ENCODE peak calls at places on chromosomes 11 and 22, in six cellular contexts. One of them, this sample, is unnamed. For H3K9me3, the result is how much of the 10 kb centered on the place peaks cover.

GRCh38 chr11:128463386-128463829 is 124.0 kb downstream of the ETS1 start:
- DNase-seq in esophagus squamous epithelium: no peak
- DNase-seq in CD4-positive, alpha-beta T cell: no peak
- DNase-seq in cardiac muscle cell: peak
- DNase-seq in body of pancreas: peak
- DNase-seq in lower lobe of right lung: no peak
- DNase-seq in this sample: no peak

GRCh38 chr11:67510023-67510345 is 2.0 kb upstream of the CDK2AP2 start:
- DNase-seq in lower lobe of right lung: no peak
- DNase-seq in cardiac muscle cell: no peak
- DNase-seq in esophagus squamous epithelium: no peak
- DNase-seq in body of pancreas: no peak
- DNase-seq in CD4-positive, alpha-beta T cell: no peak
- DNase-seq in this sample: no peak

GRCh38 chr11:10727259-10727851 is 23.7 kb upstream of the CTR9 start:
- DNase-seq in CD4-positive, alpha-beta T cell: no peak
- DNase-seq in lower lobe of right lung: no peak
- DNase-seq in esophagus squamous epithelium: no peak
- DNase-seq in body of pancreas: no peak
- DNase-seq in cardiac muscle cell: peak
- DNase-seq in this sample: no peak

GRCh38 chr11:102007567-102008437 is 39.4 kb upstream of the CFAP300 start:
- DNase-seq in body of pancreas: peak
- DNase-seq in CD4-positive, alpha-beta T cell: no peak
- DNase-seq in cardiac muscle cell: peak
- DNase-seq in esophagus squamous epithelium: no peak
- DNase-seq in lower lobe of right lung: no peak
- DNase-seq in this sample: peak

GRCh38 chr22:45083659-45084305 is 74.0 kb upstream of the PHF21B start:
- DNase-seq in cardiac muscle cell: peak
- DNase-seq in body of pancreas: no peak
- DNase-seq in esophagus squamous epithelium: no peak
- DNase-seq in CD4-positive, alpha-beta T cell: no peak
- DNase-seq in lower lobe of right lung: no peak
- DNase-seq in this sample: no peak

GRCh38 chr11:100687630-100688395 is 725 bp downstream of the ARHGAP42 start:
- DNase-seq in body of pancreas: peak
- DNase-seq in lower lobe of right lung: peak
- DNase-seq in esophagus squamous epithelium: no peak
- DNase-seq in cardiac muscle cell: peak
- DNase-seq in CD4-positive, alpha-beta T cell: no peak
- DNase-seq in this sample: peak

GRCh38 chr22:46592390-46592872 is 27.8 kb upstream of the GRAMD4 start:
- DNase-seq in esophagus squamous epithelium: no peak
- DNase-seq in lower lobe of right lung: peak
- DNase-seq in body of pancreas: peak
- DNase-seq in cardiac muscle cell: peak
- DNase-seq in CD4-positive, alpha-beta T cell: peak
- DNase-seq in this sample: no peak

GRCh38 chr11:69423181-69423580 is 58.3 kb upstream of the LINC01488 start:
- DNase-seq in body of pancreas: no peak
- DNase-seq in cardiac muscle cell: no peak
- DNase-seq in lower lobe of right lung: no peak
- DNase-seq in esophagus squamous epithelium: no peak
- DNase-seq in CD4-positive, alpha-beta T cell: no peak
- DNase-seq in this sample: no peak

GRCh38 chr11:35030716-35031213 is 108.2 kb upstream of the CD44 start:
- DNase-seq in cardiac muscle cell: peak
- DNase-seq in lower lobe of right lung: no peak
- DNase-seq in body of pancreas: peak
- DNase-seq in esophagus squamous epithelium: no peak
- DNase-seq in CD4-positive, alpha-beta T cell: no peak
- DNase-seq in this sample: no peak

GRCh38 chr11:6210274-6210955 is 5.1 kb downstream of the C11orf42 start:
- DNase-seq in esophagus squamous epithelium: no peak
- DNase-seq in lower lobe of right lung: no peak
- DNase-seq in CD4-positive, alpha-beta T cell: no peak
- DNase-seq in body of pancreas: no peak
- DNase-seq in cardiac muscle cell: no peak
- DNase-seq in this sample: no peak

GRCh38 chr11:69241075-69241740 is 52.7 kb upstream of the MYEOV start:
- DNase-seq in lower lobe of right lung: no peak
- DNase-seq in esophagus squamous epithelium: no peak
- DNase-seq in body of pancreas: no peak
- DNase-seq in cardiac muscle cell: no peak
- DNase-seq in CD4-positive, alpha-beta T cell: no peak
- DNase-seq in this sample: peak

GRCh38 chr11:133835258-133836075 is 9.8 kb downstream of the SPATA19 start:
- DNase-seq in CD4-positive, alpha-beta T cell: no peak
- DNase-seq in body of pancreas: peak
- DNase-seq in cardiac muscle cell: peak
- DNase-seq in esophagus squamous epithelium: no peak
- DNase-seq in lower lobe of right lung: no peak
- DNase-seq in this sample: no peak

GRCh38 chr22:28894320-28894719 is 10.9 kb downstream of the ZNRF3 start:
- DNase-seq in CD4-positive, alpha-beta T cell: no peak
- DNase-seq in cardiac muscle cell: no peak
- DNase-seq in body of pancreas: peak
- DNase-seq in lower lobe of right lung: no peak
- DNase-seq in esophagus squamous epithelium: no peak
- DNase-seq in this sample: peak

GRCh38 chr11:126538071-126538470 is 182.6 kb downstream of the ST3GAL4 start:
- DNase-seq in CD4-positive, alpha-beta T cell: no peak
- DNase-seq in cardiac muscle cell: no peak
- DNase-seq in lower lobe of right lung: no peak
- DNase-seq in body of pancreas: no peak
- DNase-seq in esophagus squamous epithelium: no peak
- DNase-seq in this sample: no peak

GRCh38 chr11:69904331-69905201 is 85.3 kb upstream of the FGF3 start:
- DNase-seq in CD4-positive, alpha-beta T cell: no peak
- DNase-seq in lower lobe of right lung: no peak
- DNase-seq in body of pancreas: no peak
- DNase-seq in esophagus squamous epithelium: no peak
- DNase-seq in cardiac muscle cell: no peak
- DNase-seq in this sample: no peak

GRCh38 chr11:117457031-117457785 is 129.6 kb downstream of the CEP164 start:
- DNase-seq in cardiac muscle cell: no peak
- DNase-seq in lower lobe of right lung: no peak
- DNase-seq in esophagus squamous epithelium: no peak
- DNase-seq in CD4-positive, alpha-beta T cell: no peak
- DNase-seq in body of pancreas: peak
- DNase-seq in this sample: no peak

GRCh38 chr11:70270877-70271634 is 566 bp downstream of the PPFIA1 start:
- DNase-seq in lower lobe of right lung: peak
- DNase-seq in esophagus squamous epithelium: no peak
- DNase-seq in CD4-positive, alpha-beta T cell: peak
- DNase-seq in cardiac muscle cell: peak
- DNase-seq in body of pancreas: peak
- DNase-seq in this sample: peak

GRCh38 chr22:39706406-39707150 is 136.0 kb downstream of the CACNA1I start:
- DNase-seq in lower lobe of right lung: no peak
- DNase-seq in cardiac muscle cell: no peak
- DNase-seq in CD4-positive, alpha-beta T cell: no peak
- DNase-seq in esophagus squamous epithelium: no peak
- DNase-seq in body of pancreas: no peak
- DNase-seq in this sample: no peak

GRCh38 chr22:18042685-18043084 is 18.3 kb upstream of the MICAL3 start:
- DNase-seq in CD4-positive, alpha-beta T cell: no peak
- DNase-seq in body of pancreas: no peak
- DNase-seq in cardiac muscle cell: no peak
- DNase-seq in lower lobe of right lung: no peak
- DNase-seq in esophagus squamous epithelium: no peak
- DNase-seq in this sample: no peak

GRCh38 chr22:30969532-30970355 is 679 bp downstream of the TUG1 start:
- DNase-seq in esophagus squamous epithelium: no peak
- DNase-seq in lower lobe of right lung: no peak
- DNase-seq in CD4-positive, alpha-beta T cell: peak
- DNase-seq in cardiac muscle cell: peak
- DNase-seq in body of pancreas: peak
- DNase-seq in this sample: peak

GRCh38 chr11:6746086-6746618 is 25.6 kb downstream of the OR2AG2 start:
- DNase-seq in esophagus squamous epithelium: no peak
- DNase-seq in cardiac muscle cell: peak
- DNase-seq in body of pancreas: no peak
- DNase-seq in CD4-positive, alpha-beta T cell: peak
- DNase-seq in lower lobe of right lung: no peak
- DNase-seq in this sample: peak

GRCh38 chr11:100536979-100537378 is 150.1 kb upstream of the ARHGAP42 start:
- DNase-seq in esophagus squamous epithelium: no peak
- DNase-seq in body of pancreas: no peak
- DNase-seq in cardiac muscle cell: no peak
- DNase-seq in CD4-positive, alpha-beta T cell: no peak
- DNase-seq in lower lobe of right lung: no peak
- DNase-seq in this sample: no peak

GRCh38 chr11:112564228-112564955 is 303.7 kb upstream of the PLET1 start:
- DNase-seq in body of pancreas: peak
- DNase-seq in esophagus squamous epithelium: no peak
- DNase-seq in CD4-positive, alpha-beta T cell: no peak
- DNase-seq in lower lobe of right lung: no peak
- DNase-seq in cardiac muscle cell: peak
- DNase-seq in this sample: peak

GRCh38 chr11:14612624-14613023 is 31.0 kb upstream of the PDE3B start:
- DNase-seq in lower lobe of right lung: no peak
- DNase-seq in esophagus squamous epithelium: no peak
- DNase-seq in cardiac muscle cell: no peak
- DNase-seq in body of pancreas: peak
- DNase-seq in CD4-positive, alpha-beta T cell: no peak
- DNase-seq in this sample: no peak

GRCh38 chr11:62545437-62546243 is 966 bp downstream of the AHNAK start:
- DNase-seq in esophagus squamous epithelium: no peak
- DNase-seq in body of pancreas: peak
- DNase-seq in lower lobe of right lung: peak
- DNase-seq in cardiac muscle cell: peak
- DNase-seq in CD4-positive, alpha-beta T cell: peak
- DNase-seq in this sample: peak

GRCh38 chr11:77125191-77125590 is 2.9 kb upstream of the MYO7A start:
- DNase-seq in esophagus squamous epithelium: no peak
- DNase-seq in lower lobe of right lung: no peak
- DNase-seq in CD4-positive, alpha-beta T cell: no peak
- DNase-seq in cardiac muscle cell: peak
- DNase-seq in body of pancreas: no peak
- DNase-seq in this sample: no peak

GRCh38 chr22:33565580-33565995 is 354.7 kb downstream of the LARGE1 start:
- DNase-seq in esophagus squamous epithelium: no peak
- DNase-seq in lower lobe of right lung: no peak
- DNase-seq in cardiac muscle cell: no peak
- DNase-seq in CD4-positive, alpha-beta T cell: no peak
- DNase-seq in body of pancreas: no peak
- DNase-seq in this sample: no peak

GRCh38 chr22:33573479-33573878 is 346.8 kb downstream of the LARGE1 start:
- DNase-seq in body of pancreas: no peak
- DNase-seq in CD4-positive, alpha-beta T cell: no peak
- DNase-seq in esophagus squamous epithelium: no peak
- DNase-seq in cardiac muscle cell: no peak
- DNase-seq in lower lobe of right lung: no peak
- DNase-seq in this sample: no peak

GRCh38 chr22:33570110-33570509 is 350.2 kb downstream of the LARGE1 start:
- DNase-seq in CD4-positive, alpha-beta T cell: no peak
- DNase-seq in cardiac muscle cell: no peak
- DNase-seq in esophagus squamous epithelium: no peak
- DNase-seq in body of pancreas: no peak
- DNase-seq in lower lobe of right lung: no peak
- DNase-seq in this sample: no peak

GRCh38 chr22:33568934-33569496 is 351.3 kb downstream of the LARGE1 start:
- DNase-seq in body of pancreas: no peak
- DNase-seq in lower lobe of right lung: no peak
- DNase-seq in esophagus squamous epithelium: no peak
- DNase-seq in CD4-positive, alpha-beta T cell: no peak
- DNase-seq in cardiac muscle cell: no peak
- DNase-seq in this sample: no peak

GRCh38 chr22:33569547-33569946 is 350.7 kb downstream of the LARGE1 start:
- DNase-seq in CD4-positive, alpha-beta T cell: no peak
- DNase-seq in body of pancreas: no peak
- DNase-seq in esophagus squamous epithelium: no peak
- DNase-seq in lower lobe of right lung: no peak
- DNase-seq in cardiac muscle cell: no peak
- DNase-seq in this sample: no peak
- H3K27ac ChIP-seq in CD4-positive, alpha-beta T cell: no peak
- H3K27ac ChIP-seq in body of pancreas: no peak
- H3K27ac ChIP-seq in esophagus squamous epithelium: no peak
- H3K27ac ChIP-seq in lower lobe of right lung: no peak
- H3K27ac ChIP-seq in cardiac muscle cell: no peak
- H3K27ac ChIP-seq in this sample: no peak

GRCh38 chr11:108967571-108967970 is 302.7 kb downstream of the DDX10 start:
- DNase-seq in body of pancreas: no peak
- DNase-seq in lower lobe of right lung: no peak
- DNase-seq in CD4-positive, alpha-beta T cell: no peak
- DNase-seq in esophagus squamous epithelium: no peak
- DNase-seq in cardiac muscle cell: no peak
- DNase-seq in this sample: no peak
- H3K9me3 ChIP-seq in body of pancreas: under half
- H3K9me3 ChIP-seq in lower lobe of right lung: under half
- H3K9me3 ChIP-seq in CD4-positive, alpha-beta T cell: under half
- H3K9me3 ChIP-seq in esophagus squamous epithelium: under half
- H3K9me3 ChIP-seq in cardiac muscle cell: under half
- H3K9me3 ChIP-seq in this sample: under half

DNA sequence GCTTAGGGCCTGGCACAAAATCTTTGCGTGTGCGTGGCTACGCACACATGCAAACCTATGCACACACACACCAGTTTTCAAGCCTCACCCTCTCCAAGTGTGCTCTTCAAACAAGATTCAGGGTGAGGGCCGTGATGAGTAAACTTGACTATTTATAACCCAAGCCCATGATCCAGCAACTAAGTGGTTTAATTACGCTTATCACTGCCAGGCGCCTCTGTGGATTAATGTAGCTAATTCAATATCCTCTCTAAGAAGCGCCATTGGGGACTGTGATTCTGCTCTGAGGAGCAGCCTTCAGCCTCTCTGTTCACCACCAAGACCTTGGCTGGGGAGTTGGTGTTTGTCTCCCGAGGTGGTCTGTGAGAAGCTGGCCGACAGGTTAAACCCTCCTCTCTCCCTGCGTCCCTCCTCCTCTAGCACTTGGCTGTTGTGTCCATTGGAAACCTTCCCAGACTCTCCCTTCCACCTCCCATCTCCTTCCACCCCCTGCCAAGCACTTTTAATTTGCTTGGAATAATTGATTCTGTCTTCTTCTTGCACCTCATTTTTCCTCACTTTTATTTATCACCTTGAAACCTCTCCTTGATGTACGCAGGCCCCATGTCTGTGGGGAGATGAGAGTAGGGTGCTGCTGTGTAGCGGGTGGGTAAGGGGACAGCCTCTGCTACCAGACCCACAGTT is 236.4 kb downstream of the GRIK4 start:
- DNase-seq in esophagus squamous epithelium: no peak
- DNase-seq in CD4-positive, alpha-beta T cell: no peak
- DNase-seq in lower lobe of right lung: no peak
- DNase-seq in cardiac muscle cell: no peak
- DNase-seq in body of pancreas: no peak
- DNase-seq in this sample: no peak
- H3K27ac ChIP-seq in esophagus squamous epithelium: peak
- H3K27ac ChIP-seq in CD4-positive, alpha-beta T cell: no peak
- H3K27ac ChIP-seq in lower lobe of right lung: no peak
- H3K27ac ChIP-seq in cardiac muscle cell: no peak
- H3K27ac ChIP-seq in body of pancreas: no peak
- H3K27ac ChIP-seq in this sample: no peak

DNA sequence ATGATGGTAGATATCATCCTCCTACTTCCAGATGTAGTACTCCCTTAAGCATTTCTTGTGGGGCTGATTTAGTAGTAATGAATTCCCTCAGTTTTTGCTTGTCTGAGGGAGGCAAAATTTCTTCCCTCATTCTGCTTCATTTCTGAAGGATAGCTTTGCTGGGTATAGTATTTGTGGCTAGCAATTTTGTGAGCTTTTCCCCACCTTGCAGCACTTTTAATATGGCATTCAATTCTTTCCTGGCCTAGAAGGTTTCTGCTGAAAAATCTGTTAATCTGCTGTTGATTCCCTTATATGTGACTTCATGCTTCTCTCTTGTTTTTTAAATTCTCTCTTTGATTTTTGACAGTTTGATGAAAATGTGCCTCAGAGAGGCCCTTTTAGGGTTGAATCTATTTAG is 50.4 kb downstream of the KCNQ1OT1 start:
- DNase-seq in CD4-positive, alpha-beta T cell: no peak
- DNase-seq in esophagus squamous epithelium: no peak
- DNase-seq in lower lobe of right lung: no peak
- DNase-seq in body of pancreas: no peak
- DNase-seq in cardiac muscle cell: no peak
- DNase-seq in this sample: no peak
- H3K9me3 ChIP-seq in CD4-positive, alpha-beta T cell: half or more
- H3K9me3 ChIP-seq in esophagus squamous epithelium: half or more
- H3K9me3 ChIP-seq in lower lobe of right lung: half or more
- H3K9me3 ChIP-seq in body of pancreas: under half
- H3K9me3 ChIP-seq in cardiac muscle cell: under half
- H3K9me3 ChIP-seq in this sample: under half